ENCODE peak calls at places on chromosomes 12 and 14, in six cellular contexts. V is esophagus muscularis mucosa, U is A549, W is transverse colon, A is upper lobe of left lung, I is K562. J is an unnamed sample.

GRCh38 chr12:31820832-31821231 is 92.0 kb upstream of the AMN1 start:
- DNase-seq in V (no peak), U (no peak), W (no peak), A (no peak), I (no peak), J (no peak)

GRCh38 chr14:54773171-54774006 is 129.2 kb downstream of the GCH1 start:
- DNase-seq in V (peak; percentile 96), U (peak; percentile 97), W (peak; percentile 80), A (peak; percentile 78), I (peak; percentile 92), J (peak; percentile 61)

GRCh38 chr12:13024151-13024946 is 19.8 kb upstream of the FAM234B start:
- DNase-seq in V (no peak), U (peak; percentile 73), W (peak; percentile 33), A (peak; percentile 27), I (peak; percentile 16), J (no peak)

GRCh38 chr14:58824106-58824505 is 186.3 kb downstream of the DACT1 start:
- DNase-seq in V (no peak), U (no peak), W (no peak), A (no peak), I (no peak), J (no peak)

GRCh38 chr14:106790189-106791036 is 1264.0 kb downstream of the TMEM121 start:
- DNase-seq in V (no peak), U (peak; percentile 57), W (peak; percentile 89), A (peak; percentile 64), I (peak; percentile 12), J (peak; percentile 60)

GRCh38 chr14:59511916-59512530 is 27.7 kb downstream of the JKAMP start:
- DNase-seq in V (no peak), U (peak; percentile 9), W (peak; percentile 16), A (no peak), I (peak; percentile 27), J (no peak)

GRCh38 chr14:77861201-77861600 is 61.3 kb downstream of the ADCK1 start:
- DNase-seq in V (no peak), U (no peak), W (no peak), A (no peak), I (no peak), J (no peak)

GRCh38 chr12:51482808-51483532 is 58.3 kb downstream of the SLC4A8 start:
- DNase-seq in V (no peak), U (no peak), W (no peak), A (no peak), I (no peak), J (no peak)

GRCh38 chr14:99945732-99946651 is 119.2 kb upstream of the EVL start:
- DNase-seq in V (no peak), U (no peak), W (no peak), A (peak; percentile 55), I (no peak), J (no peak)

GRCh38 chr12:109273354-109273753 is 35.7 kb downstream of the FOXN4 start:
- DNase-seq in V (no peak), U (no peak), W (no peak), A (no peak), I (no peak), J (no peak)

GRCh38 chr12:106248177-106248848 is 493 bp upstream of the CKAP4 start:
- DNase-seq in V (no peak), U (peak; percentile 65), W (peak; percentile 69), A (peak; percentile 60), I (no peak), J (no peak)

GRCh38 chr14:89921896-89922548 is 32.5 kb downstream of the EFCAB11 start:
- DNase-seq in V (no peak), U (no peak), W (no peak), A (no peak), I (no peak), J (no peak)

DNA sequence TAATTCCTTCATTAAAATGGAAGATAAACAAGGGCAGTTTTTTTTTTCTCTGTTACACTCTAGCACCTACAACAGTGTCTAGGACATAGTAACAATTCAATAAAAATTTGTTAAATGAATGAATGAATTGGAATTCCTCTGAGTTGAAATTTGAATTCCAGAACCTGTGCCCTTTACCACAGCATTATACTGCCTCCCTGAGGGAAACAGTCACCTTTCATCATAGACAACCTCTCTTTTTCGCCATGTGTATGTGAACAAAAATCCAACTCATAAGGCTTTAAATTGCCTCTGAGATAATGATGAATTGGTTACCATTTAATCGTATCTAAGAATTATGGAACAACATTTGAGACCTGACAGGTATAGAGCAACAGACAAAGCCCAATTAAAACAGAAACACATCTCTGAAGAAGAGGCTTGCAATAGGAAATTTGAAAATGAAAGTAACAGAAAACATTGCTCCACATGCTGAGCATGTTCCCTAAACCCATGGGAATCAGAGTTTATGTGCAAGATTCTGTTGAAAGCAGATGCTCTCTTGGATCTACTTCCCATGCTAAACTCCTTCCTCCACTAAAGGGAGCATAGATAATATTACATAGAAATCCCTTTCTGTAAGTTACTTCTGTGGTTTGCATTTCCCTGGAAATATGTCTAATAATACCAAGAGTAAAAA is 657.8 kb downstream of the GALC start:
- DNase-seq in V (no peak), U (no peak), W (no peak), A (no peak), I (no peak), J (no peak)
- H3K9me3 ChIP-seq in V (no peaks in the 10 kb centered on the region), U (no peaks in the 10 kb centered on the region), W (no peaks in the 10 kb centered on the region), A (no peaks in the 10 kb centered on the region), I (no peaks in the 10 kb centered on the region), J (no peaks in the 10 kb centered on the region)

GRCh38 chr14:36268957-36269734 is 51.3 kb downstream of the MBIP start:
- DNase-seq in V (no peak), U (no peak), W (no peak), A (peak; percentile 74), I (no peak), J (no peak)
- TF ChIP-seq EP300 in V (no peak), U (no peak), W (no peak), A (no peak), I (no peak), J (no peak)

GRCh38 chr12:124470139-124470538 is 97.3 kb downstream of the NCOR2 start:
- DNase-seq in V (no peak), U (no peak), W (no peak), A (no peak), I (no peak), J (no peak)
- H3K9me3 ChIP-seq in V (peaks cover 9% of the 10 kb centered on the region), U (peaks cover 55% of the 10 kb centered on the region), W (no peaks in the 10 kb centered on the region), A (peaks cover 8% of the 10 kb centered on the region), I (peaks cover 17% of the 10 kb centered on the region), J (peaks cover 16% of the 10 kb centered on the region)

DNA sequence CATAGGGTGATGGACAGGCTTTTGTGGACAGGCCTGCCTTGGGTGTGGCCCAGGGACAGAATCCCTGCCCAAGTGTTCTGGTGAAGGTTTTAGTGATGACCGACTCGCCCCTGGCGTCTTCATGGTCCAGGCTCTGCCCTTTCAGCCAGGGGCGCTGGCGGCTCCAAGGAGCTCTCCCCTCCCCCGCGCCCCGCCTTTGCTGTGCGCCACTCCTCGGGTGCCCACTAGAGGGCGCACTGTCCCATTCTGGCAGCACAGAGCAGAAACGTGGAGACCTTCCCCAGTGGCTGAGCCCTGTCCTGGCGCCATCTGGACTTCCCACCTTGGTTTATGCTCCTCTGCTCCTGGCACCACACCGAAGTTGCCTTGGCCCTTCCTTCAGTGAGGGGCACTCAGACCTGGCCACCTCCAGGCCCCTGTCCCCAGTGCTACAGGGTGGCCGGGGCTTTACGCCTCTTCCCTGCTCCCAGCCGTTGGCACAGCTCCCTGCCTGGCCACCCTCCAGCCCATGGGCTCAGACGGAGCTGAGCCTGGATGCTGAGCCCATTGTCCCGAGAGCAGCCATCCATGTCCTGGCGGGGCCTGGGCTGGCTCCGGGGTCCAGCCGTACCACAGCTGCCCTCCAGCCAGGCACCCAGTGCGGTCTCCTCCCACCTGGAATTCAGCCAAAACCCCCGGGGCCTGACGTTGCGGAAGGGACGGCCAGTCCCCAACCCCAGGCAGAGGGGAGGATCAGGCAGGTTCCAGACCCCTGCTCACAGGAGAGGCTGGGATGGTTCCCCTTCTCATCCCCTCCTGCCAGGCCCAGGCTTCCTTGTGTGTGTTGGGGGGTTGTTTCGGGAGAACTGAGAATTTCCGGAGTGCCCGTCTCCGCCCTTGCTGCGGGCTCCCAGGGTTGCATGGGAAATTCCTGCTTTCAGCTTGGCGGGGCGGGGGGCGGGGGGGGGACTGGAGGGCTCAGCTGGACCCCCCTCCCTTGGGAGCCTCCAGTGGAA is 5.6 kb upstream of the CRIP1 start:
- DNase-seq in V (peak; percentile 96), U (peak; percentile 95), W (peak; percentile 92), A (peak; percentile 93), I (peak; percentile 85), J (peak; percentile 91)
- TF ChIP-seq EP300 in V (no peak), U (no peak), W (no peak), A (no peak), I (peak; percentile 8), J (peak; percentile 25)

DNA sequence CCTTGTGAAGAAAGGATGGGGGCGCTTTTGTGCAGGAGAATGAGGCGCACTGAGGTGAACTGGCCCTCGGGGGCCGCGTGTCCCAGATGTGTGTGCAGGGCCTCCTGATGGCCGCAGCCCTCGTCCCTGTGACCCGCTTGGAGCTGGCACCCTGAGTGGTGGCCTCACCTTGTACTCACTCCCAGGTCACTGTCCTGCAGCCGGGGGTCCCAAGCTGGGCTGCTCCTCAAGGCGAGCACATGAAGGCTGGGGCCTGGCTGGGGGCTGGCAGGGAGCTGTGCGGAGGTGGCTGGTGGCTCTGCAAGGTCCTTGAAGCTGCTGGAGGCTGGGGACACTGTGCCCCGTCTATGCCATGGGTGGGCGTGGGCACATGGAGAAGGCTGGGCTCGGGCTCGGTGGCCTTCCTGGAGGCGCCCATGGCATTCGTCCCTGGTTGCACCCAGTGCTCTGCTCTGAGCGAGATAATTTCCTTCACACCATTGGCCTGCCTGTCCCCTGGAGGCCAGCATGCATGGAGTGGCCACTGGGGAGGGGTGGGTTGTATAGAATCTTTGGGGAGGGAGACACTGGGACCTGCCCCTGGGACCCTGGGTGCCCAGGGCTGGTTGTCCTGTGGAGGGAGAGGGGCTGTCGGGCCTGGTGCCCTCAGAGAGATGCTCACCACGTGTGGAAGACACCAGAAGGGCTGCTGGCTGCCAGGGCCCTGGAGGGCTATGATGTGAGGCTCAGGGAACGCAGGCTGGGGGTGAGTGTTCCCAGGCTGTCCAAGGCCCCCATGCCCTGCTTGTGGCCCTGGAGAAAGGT is 79.3 kb downstream of the TMEM121 start:
- DNase-seq in V (no peak), U (no peak), W (no peak), A (peak; percentile 15), I (no peak), J (no peak)
- H3K9me3 ChIP-seq in V (no peaks in the 10 kb centered on the region), U (no peaks in the 10 kb centered on the region), W (no peaks in the 10 kb centered on the region), A (no peaks in the 10 kb centered on the region), I (no peaks in the 10 kb centered on the region), J (no peaks in the 10 kb centered on the region)

GRCh38 chr12:71455028-71455737 is 15.6 kb downstream of the LGR5 start:
- DNase-seq in V (no peak), U (no peak), W (no peak), A (no peak), I (no peak), J (no peak)
- TF ChIP-seq EP300 in V (no peak), U (no peak), W (no peak), A (no peak), I (no peak), J (no peak)